ENCODE peak calls at places on chromosome 2, in eight cellular contexts. One of them, this sample, is unnamed.
A peak's percentile ranks its signal among the peaks of the same experiment; 100 is the strongest.

GRCh38 chr2:72719416-72719815 is 106.4 kb downstream of the EXOC6B start:
- DNase-seq in progenitor cell of endocrine pancreas: no peak
- DNase-seq in HFFc6: no peak
- DNase-seq in psoas muscle: no peak
- DNase-seq in IMR-90: peak; percentile 49
- DNase-seq in endothelial cell of umbilical vein: peak; percentile 88
- DNase-seq in lower lobe of right lung: no peak
- DNase-seq in HFF-Myc: no peak
- DNase-seq in this sample: no peak

GRCh38 chr2:70948350-70949003 is 12.8 kb downstream of the ATP6V1B1 start:
- DNase-seq in progenitor cell of endocrine pancreas: peak; percentile 70
- DNase-seq in HFFc6: peak; percentile 64
- DNase-seq in psoas muscle: peak; percentile 87
- DNase-seq in IMR-90: peak; percentile 71
- DNase-seq in endothelial cell of umbilical vein: peak; percentile 78
- DNase-seq in lower lobe of right lung: peak; percentile 82
- DNase-seq in HFF-Myc: peak; percentile 44
- DNase-seq in this sample: no peak

GRCh38 chr2:186690796-186691195 is 3.1 kb upstream of the FAM171B start:
- DNase-seq in progenitor cell of endocrine pancreas: no peak
- DNase-seq in HFFc6: no peak
- DNase-seq in psoas muscle: no peak
- DNase-seq in IMR-90: peak; percentile 18
- DNase-seq in endothelial cell of umbilical vein: no peak
- DNase-seq in lower lobe of right lung: no peak
- DNase-seq in HFF-Myc: no peak
- DNase-seq in this sample: no peak

GRCh38 chr2:101806123-101806522 is 108.6 kb downstream of the MAP4K4 start:
- DNase-seq in progenitor cell of endocrine pancreas: no peak
- DNase-seq in HFFc6: peak; percentile 71
- DNase-seq in psoas muscle: no peak
- DNase-seq in IMR-90: peak; percentile 76
- DNase-seq in endothelial cell of umbilical vein: peak; percentile 83
- DNase-seq in lower lobe of right lung: no peak
- DNase-seq in HFF-Myc: no peak
- DNase-seq in this sample: no peak

GRCh38 chr2:195820373-195820772 is 163.3 kb downstream of the SLC39A10 start:
- DNase-seq in progenitor cell of endocrine pancreas: no peak
- DNase-seq in HFFc6: peak; percentile 4
- DNase-seq in psoas muscle: no peak
- DNase-seq in IMR-90: peak; percentile 77
- DNase-seq in endothelial cell of umbilical vein: peak; percentile 39
- DNase-seq in lower lobe of right lung: no peak
- DNase-seq in HFF-Myc: no peak
- DNase-seq in this sample: no peak

GRCh38 chr2:84703831-84704230 is 177.1 kb downstream of the TRABD2A start:
- DNase-seq in progenitor cell of endocrine pancreas: no peak
- DNase-seq in HFFc6: no peak
- DNase-seq in psoas muscle: no peak
- DNase-seq in IMR-90: no peak
- DNase-seq in endothelial cell of umbilical vein: no peak
- DNase-seq in lower lobe of right lung: no peak
- DNase-seq in HFF-Myc: no peak
- DNase-seq in this sample: no peak

GRCh38 chr2:237128845-237129592 is 43.3 kb downstream of the COPS8 start:
- DNase-seq in progenitor cell of endocrine pancreas: no peak
- DNase-seq in HFFc6: no peak
- DNase-seq in psoas muscle: no peak
- DNase-seq in IMR-90: no peak
- DNase-seq in endothelial cell of umbilical vein: no peak
- DNase-seq in lower lobe of right lung: no peak
- DNase-seq in HFF-Myc: no peak
- DNase-seq in this sample: no peak

GRCh38 chr2:235026649-235027557 is 75.1 kb downstream of the SH3BP4 start:
- DNase-seq in progenitor cell of endocrine pancreas: no peak
- DNase-seq in HFFc6: peak; percentile 36
- DNase-seq in psoas muscle: peak; percentile 77
- DNase-seq in IMR-90: peak; percentile 60
- DNase-seq in endothelial cell of umbilical vein: peak; percentile 21
- DNase-seq in lower lobe of right lung: peak; percentile 76
- DNase-seq in HFF-Myc: no peak
- DNase-seq in this sample: no peak

GRCh38 chr2:176081993-176082884 is 1.5 kb downstream of the EVX2 start:
- DNase-seq in progenitor cell of endocrine pancreas: no peak
- DNase-seq in HFFc6: no peak
- DNase-seq in psoas muscle: no peak
- DNase-seq in IMR-90: no peak
- DNase-seq in endothelial cell of umbilical vein: no peak
- DNase-seq in lower lobe of right lung: no peak
- DNase-seq in HFF-Myc: no peak
- DNase-seq in this sample: no peak

GRCh38 chr2:37376421-37377186 is 32.2 kb downstream of the QPCT start:
- DNase-seq in progenitor cell of endocrine pancreas: no peak
- DNase-seq in HFFc6: peak; percentile 89
- DNase-seq in psoas muscle: peak; percentile 85
- DNase-seq in IMR-90: peak; percentile 94
- DNase-seq in endothelial cell of umbilical vein: no peak
- DNase-seq in lower lobe of right lung: no peak
- DNase-seq in HFF-Myc: peak; percentile 91
- DNase-seq in this sample: no peak

GRCh38 chr2:102245266-102246151 is 58.7 kb downstream of the IL1RL2 start:
- DNase-seq in progenitor cell of endocrine pancreas: no peak
- DNase-seq in HFFc6: peak; percentile 48
- DNase-seq in psoas muscle: peak; percentile 55
- DNase-seq in IMR-90: peak; percentile 18
- DNase-seq in endothelial cell of umbilical vein: peak; percentile 20
- DNase-seq in lower lobe of right lung: no peak
- DNase-seq in HFF-Myc: no peak
- DNase-seq in this sample: no peak

GRCh38 chr2:109654316-109655050 is 40.3 kb downstream of the SOWAHC start:
- DNase-seq in progenitor cell of endocrine pancreas: no peak
- DNase-seq in HFFc6: no peak
- DNase-seq in psoas muscle: no peak
- DNase-seq in IMR-90: no peak
- DNase-seq in endothelial cell of umbilical vein: no peak
- DNase-seq in lower lobe of right lung: no peak
- DNase-seq in HFF-Myc: no peak
- DNase-seq in this sample: no peak

GRCh38 chr2:236343400-236344161 is 79.4 kb upstream of the ASB18 start:
- DNase-seq in progenitor cell of endocrine pancreas: peak; percentile 26
- DNase-seq in HFFc6: peak; percentile 75
- DNase-seq in psoas muscle: no peak
- DNase-seq in IMR-90: peak; percentile 75
- DNase-seq in endothelial cell of umbilical vein: peak; percentile 65
- DNase-seq in lower lobe of right lung: no peak
- DNase-seq in HFF-Myc: peak; percentile 36
- DNase-seq in this sample: peak; percentile 38

GRCh38 chr2:71743995-71744675 is 290.8 kb downstream of the DYSF start:
- DNase-seq in progenitor cell of endocrine pancreas: no peak
- DNase-seq in HFFc6: no peak
- DNase-seq in psoas muscle: peak; percentile 82
- DNase-seq in IMR-90: no peak
- DNase-seq in endothelial cell of umbilical vein: peak; percentile 57
- DNase-seq in lower lobe of right lung: no peak
- DNase-seq in HFF-Myc: no peak
- DNase-seq in this sample: no peak

GRCh38 chr2:110948027-110948687 is 172.6 kb upstream of the BCL2L11 start:
- DNase-seq in progenitor cell of endocrine pancreas: no peak
- DNase-seq in HFFc6: no peak
- DNase-seq in psoas muscle: no peak
- DNase-seq in IMR-90: no peak
- DNase-seq in endothelial cell of umbilical vein: no peak
- DNase-seq in lower lobe of right lung: no peak
- DNase-seq in HFF-Myc: no peak
- DNase-seq in this sample: no peak

GRCh38 chr2:1950474-1950873 is 206.2 kb upstream of the PXDN start:
- DNase-seq in progenitor cell of endocrine pancreas: no peak
- DNase-seq in HFFc6: no peak
- DNase-seq in psoas muscle: no peak
- DNase-seq in IMR-90: no peak
- DNase-seq in endothelial cell of umbilical vein: no peak
- DNase-seq in lower lobe of right lung: no peak
- DNase-seq in HFF-Myc: no peak
- DNase-seq in this sample: no peak

GRCh38 chr2:186130678-186131511 is 355.2 kb upstream of the ZC3H15 start:
- DNase-seq in progenitor cell of endocrine pancreas: no peak
- DNase-seq in HFFc6: no peak
- DNase-seq in psoas muscle: no peak
- DNase-seq in IMR-90: no peak
- DNase-seq in endothelial cell of umbilical vein: no peak
- DNase-seq in lower lobe of right lung: no peak
- DNase-seq in HFF-Myc: no peak
- DNase-seq in this sample: no peak

GRCh38 chr2:11822746-11823411 is 76.4 kb downstream of the LPIN1 start:
- DNase-seq in progenitor cell of endocrine pancreas: no peak
- DNase-seq in HFFc6: no peak
- DNase-seq in psoas muscle: peak; percentile 74
- DNase-seq in IMR-90: peak; percentile 66
- DNase-seq in endothelial cell of umbilical vein: no peak
- DNase-seq in lower lobe of right lung: no peak
- DNase-seq in HFF-Myc: no peak
- DNase-seq in this sample: no peak

GRCh38 chr2:106948550-106948949 is 62.6 kb upstream of the ST6GAL2 start:
- DNase-seq in progenitor cell of endocrine pancreas: no peak
- DNase-seq in HFFc6: peak; percentile 13
- DNase-seq in psoas muscle: no peak
- DNase-seq in IMR-90: no peak
- DNase-seq in endothelial cell of umbilical vein: no peak
- DNase-seq in lower lobe of right lung: no peak
- DNase-seq in HFF-Myc: no peak
- DNase-seq in this sample: no peak

GRCh38 chr2:219001100-219001576 is 7.9 kb upstream of the CRYBA2 start:
- DNase-seq in progenitor cell of endocrine pancreas: no peak
- DNase-seq in HFFc6: no peak
- DNase-seq in psoas muscle: no peak
- DNase-seq in IMR-90: no peak
- DNase-seq in endothelial cell of umbilical vein: no peak
- DNase-seq in lower lobe of right lung: no peak
- DNase-seq in HFF-Myc: no peak
- DNase-seq in this sample: no peak

GRCh38 chr2:219001577-219002394 is 8.6 kb upstream of the CRYBA2 start:
- DNase-seq in progenitor cell of endocrine pancreas: peak; percentile 79
- DNase-seq in HFFc6: no peak
- DNase-seq in psoas muscle: no peak
- DNase-seq in IMR-90: no peak
- DNase-seq in endothelial cell of umbilical vein: no peak
- DNase-seq in lower lobe of right lung: peak; percentile 92
- DNase-seq in HFF-Myc: no peak
- DNase-seq in this sample: no peak

GRCh38 chr2:219003979-219004378 is 10.8 kb upstream of the CRYBA2 start:
- DNase-seq in progenitor cell of endocrine pancreas: no peak
- DNase-seq in HFFc6: no peak
- DNase-seq in psoas muscle: no peak
- DNase-seq in IMR-90: no peak
- DNase-seq in endothelial cell of umbilical vein: no peak
- DNase-seq in lower lobe of right lung: no peak
- DNase-seq in HFF-Myc: no peak
- DNase-seq in this sample: no peak

GRCh38 chr2:219003267-219003634 is 10.0 kb upstream of the CRYBA2 start:
- DNase-seq in progenitor cell of endocrine pancreas: no peak
- DNase-seq in HFFc6: no peak
- DNase-seq in psoas muscle: no peak
- DNase-seq in IMR-90: no peak
- DNase-seq in endothelial cell of umbilical vein: peak; percentile 14
- DNase-seq in lower lobe of right lung: no peak
- DNase-seq in HFF-Myc: no peak
- DNase-seq in this sample: no peak

DNA sequence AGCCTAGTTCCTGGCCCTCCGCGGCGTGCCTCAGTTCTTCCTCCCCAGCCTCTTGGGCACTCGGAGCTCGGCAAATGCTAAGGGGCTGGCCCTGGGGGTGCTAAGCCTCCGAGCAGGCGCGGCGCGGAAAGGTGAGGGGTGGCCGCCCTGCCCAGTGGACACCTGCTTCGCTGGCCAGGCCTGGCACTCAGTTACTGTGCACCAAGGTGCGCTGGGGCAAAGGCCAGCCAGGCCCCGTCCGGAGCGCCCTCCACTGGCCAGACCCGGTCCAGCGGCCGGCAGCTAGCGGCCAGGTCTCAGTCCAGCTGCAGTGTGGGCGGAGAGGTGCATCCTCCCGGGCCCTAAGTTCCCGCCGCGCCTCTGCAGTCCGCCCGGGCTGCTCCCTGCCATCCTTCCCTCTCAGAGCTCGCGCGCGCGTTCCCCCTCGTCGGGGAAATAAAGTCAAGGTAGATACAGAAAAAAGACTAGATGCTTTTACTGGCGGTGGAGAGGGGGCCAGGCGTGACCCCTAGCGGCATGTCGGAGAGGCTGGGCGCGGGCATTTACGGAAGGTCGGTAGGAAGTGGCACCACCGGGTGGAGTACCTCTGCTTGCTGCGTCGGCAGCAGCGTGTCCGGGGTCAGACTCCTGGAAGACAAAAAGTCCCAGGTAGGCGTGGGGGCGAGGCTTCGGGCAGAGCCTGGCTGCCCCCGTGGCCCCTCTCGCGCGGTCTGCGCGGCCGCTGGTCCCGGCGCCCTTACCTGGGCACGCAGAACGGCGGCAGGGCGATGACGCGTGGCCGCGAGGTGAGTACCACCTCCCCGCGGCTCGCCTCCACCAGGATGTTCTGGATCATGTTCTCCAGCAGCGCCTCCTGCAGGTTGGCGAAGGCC is 9.4 kb upstream of the CRYBA2 start:
- DNase-seq in progenitor cell of endocrine pancreas: peak; percentile 78
- DNase-seq in HFFc6: no peak
- DNase-seq in psoas muscle: no peak
- DNase-seq in IMR-90: no peak
- DNase-seq in endothelial cell of umbilical vein: no peak
- DNase-seq in lower lobe of right lung: peak; percentile 85
- DNase-seq in HFF-Myc: no peak
- DNase-seq in this sample: no peak
- TF ChIP-seq CTCF in progenitor cell of endocrine pancreas: peak; percentile 70
- TF ChIP-seq CTCF in HFFc6: peak; percentile 55
- TF ChIP-seq CTCF in psoas muscle: peak; percentile 22
- TF ChIP-seq CTCF in IMR-90: peak; percentile 45
- TF ChIP-seq CTCF in endothelial cell of umbilical vein: peak; percentile 48
- TF ChIP-seq CTCF in lower lobe of right lung: peak; percentile 50
- TF ChIP-seq CTCF in HFF-Myc: peak; percentile 32
- TF ChIP-seq CTCF in this sample: peak; percentile 53

GRCh38 chr2:153770359-153770991 is 101.2 kb upstream of the GALNT13 start:
- DNase-seq in progenitor cell of endocrine pancreas: no peak
- DNase-seq in HFFc6: no peak
- DNase-seq in psoas muscle: no peak
- DNase-seq in IMR-90: no peak
- DNase-seq in endothelial cell of umbilical vein: no peak
- DNase-seq in lower lobe of right lung: no peak
- DNase-seq in HFF-Myc: no peak
- DNase-seq in this sample: no peak
- TF ChIP-seq CTCF in progenitor cell of endocrine pancreas: peak; percentile 36
- TF ChIP-seq CTCF in HFFc6: no peak
- TF ChIP-seq CTCF in psoas muscle: no peak
- TF ChIP-seq CTCF in IMR-90: no peak
- TF ChIP-seq CTCF in endothelial cell of umbilical vein: no peak
- TF ChIP-seq CTCF in lower lobe of right lung: no peak
- TF ChIP-seq CTCF in HFF-Myc: no peak
- TF ChIP-seq CTCF in this sample: no peak

GRCh38 chr2:54084600-54084999 is 30.8 kb upstream of the ACYP2 start:
- DNase-seq in progenitor cell of endocrine pancreas: no peak
- DNase-seq in HFFc6: no peak
- DNase-seq in psoas muscle: no peak
- DNase-seq in IMR-90: peak; percentile 17
- DNase-seq in endothelial cell of umbilical vein: peak; percentile 20
- DNase-seq in lower lobe of right lung: no peak
- DNase-seq in HFF-Myc: no peak
- DNase-seq in this sample: no peak
- TF ChIP-seq CTCF in progenitor cell of endocrine pancreas: no peak
- TF ChIP-seq CTCF in HFFc6: peak; percentile 58
- TF ChIP-seq CTCF in psoas muscle: peak; percentile 29
- TF ChIP-seq CTCF in IMR-90: peak; percentile 42
- TF ChIP-seq CTCF in endothelial cell of umbilical vein: no peak
- TF ChIP-seq CTCF in lower lobe of right lung: peak; percentile 18
- TF ChIP-seq CTCF in HFF-Myc: peak; percentile 28
- TF ChIP-seq CTCF in this sample: peak; percentile 40

GRCh38 chr2:44843641-44844040 is 97.9 kb upstream of the SIX3 start:
- DNase-seq in progenitor cell of endocrine pancreas: no peak
- DNase-seq in HFFc6: no peak
- DNase-seq in psoas muscle: no peak
- DNase-seq in IMR-90: no peak
- DNase-seq in endothelial cell of umbilical vein: no peak
- DNase-seq in lower lobe of right lung: no peak
- DNase-seq in HFF-Myc: no peak
- DNase-seq in this sample: no peak
- TF ChIP-seq CTCF in progenitor cell of endocrine pancreas: no peak
- TF ChIP-seq CTCF in HFFc6: no peak
- TF ChIP-seq CTCF in psoas muscle: no peak
- TF ChIP-seq CTCF in IMR-90: no peak
- TF ChIP-seq CTCF in endothelial cell of umbilical vein: no peak
- TF ChIP-seq CTCF in lower lobe of right lung: no peak
- TF ChIP-seq CTCF in HFF-Myc: no peak
- TF ChIP-seq CTCF in this sample: no peak